ENCODE peak calls at places on chromosomes 6 and 20, in six cellular contexts. Y is H1, Q is trophoblast cell, M is IMR-90, K is H9, R is mesenchymal stem cell. E is an unnamed sample.

GRCh38 chr6:52361347-52361944 is 505 bp upstream of the PAQR8 start:
- DNase-seq in M (peak; percentile 4), K (no peak), R (peak; percentile 70), Y (no peak), Q (peak; percentile 14), E (no peak)

GRCh38 chr20:5067877-5068276 is 51.9 kb downstream of the PCNA start:
- DNase-seq in Y (no peak), K (no peak), Q (peak; percentile 96), M (no peak), R (no peak), E (no peak)

GRCh38 chr6:156778615-156779205 is 1.5 kb downstream of the ARID1B start:
- DNase-seq in Q (peak; percentile 52), K (peak; percentile 54), Y (no peak), M (no peak), R (peak; percentile 46), E (peak; percentile 41)

GRCh38 chr6:110270166-110270565 is 88.0 kb downstream of the METTL24 start:
- DNase-seq in Y (peak; percentile 72), K (peak; percentile 55), R (peak; percentile 1), M (peak; percentile 1), Q (no peak), E (peak; percentile 48)

GRCh38 chr20:8209061-8209460 is 77.0 kb downstream of the PLCB1 start:
- DNase-seq in Y (no peak), Q (peak; percentile 16), R (peak; percentile 61), M (no peak), K (no peak), E (no peak)

GRCh38 chr6:106056738-106057390 is 29.3 kb upstream of the PRDM1 start:
- DNase-seq in Y (no peak), Q (no peak), M (no peak), K (no peak), R (no peak), E (no peak)

GRCh38 chr20:38405132-38405531 is 30.0 kb downstream of the SNHG17 start:
- DNase-seq in R (no peak), M (no peak), Q (no peak), Y (no peak), K (no peak), E (no peak)

GRCh38 chr6:16811277-16811979 is 50.2 kb upstream of the ATXN1 start:
- DNase-seq in Y (no peak), K (no peak), R (no peak), M (no peak), Q (no peak), E (no peak)

GRCh38 chr20:58407966-58408557 is 19.0 kb downstream of the VAPB start:
- DNase-seq in Y (no peak), Q (no peak), K (no peak), R (peak; percentile 35), M (no peak), E (no peak)

GRCh38 chr6:92023410-92023940 is 1395.9 kb downstream of the EPHA7 start:
- DNase-seq in Q (no peak), M (no peak), K (no peak), Y (no peak), R (no peak), E (no peak)

GRCh38 chr6:106199998-106200397 is 113.9 kb downstream of the PRDM1 start:
- DNase-seq in R (peak; percentile 62), M (peak; percentile 93), K (no peak), Q (peak; percentile 43), Y (no peak), E (no peak)

GRCh38 chr6:435442-436307 is 44.1 kb downstream of the IRF4 start:
- DNase-seq in Q (no peak), K (no peak), R (no peak), Y (no peak), M (no peak), E (no peak)

GRCh38 chr6:27188885-27189418 is 58.5 kb upstream of the PRSS16 start:
- DNase-seq in Y (no peak), K (peak; percentile 58), R (peak; percentile 85), M (peak; percentile 83), Q (peak; percentile 92), E (peak; percentile 77)

GRCh38 chr6:5096482-5096881 is 11.3 kb downstream of the PPP1R3G start:
- DNase-seq in K (no peak), Q (no peak), Y (no peak), R (no peak), M (no peak), E (no peak)

GRCh38 chr6:144265390-144265789 is 19.7 kb upstream of the UTRN start:
- DNase-seq in Q (peak; percentile 76), K (peak; percentile 66), R (peak; percentile 76), Y (no peak), M (peak; percentile 61), E (peak; percentile 67)

GRCh38 chr6:119339941-119340456 is 9.6 kb downstream of the MAN1A1 start:
- DNase-seq in M (no peak), R (peak; percentile 13), Y (no peak), Q (peak; percentile 75), K (no peak), E (no peak)

GRCh38 chr6:142855877-142856606 is 88.9 kb downstream of the HIVEP2 start:
- DNase-seq in R (no peak), Q (no peak), K (no peak), M (no peak), Y (no peak), E (no peak)

GRCh38 chr20:13336308-13337089 is 115.4 kb downstream of the ISM1 start:
- DNase-seq in R (no peak), M (peak; percentile 13), K (no peak), Y (no peak), Q (peak; percentile 74), E (no peak)

GRCh38 chr6:38584731-38585130 is 55.0 kb downstream of the BTBD9 start:
- DNase-seq in Y (no peak), K (no peak), M (no peak), Q (no peak), R (no peak), E (no peak)

GRCh38 chr6:34115396-34116314 is 30.2 kb downstream of the GRM4 start:
- DNase-seq in K (peak; percentile 60), Q (peak; percentile 50), Y (no peak), M (peak; percentile 10), R (peak; percentile 24), E (peak; percentile 80)

GRCh38 chr6:34316442-34317171 is 67.8 kb upstream of the SMIM29 start:
- DNase-seq in K (no peak), M (no peak), Y (no peak), R (no peak), Q (no peak), E (no peak)

GRCh38 chr6:170347091-170347490 is 40.5 kb downstream of the FAM120B start:
- DNase-seq in R (no peak), Q (no peak), K (no peak), M (peak; percentile 51), Y (no peak), E (no peak)

GRCh38 chr6:170344631-170345576 is 38.3 kb downstream of the FAM120B start:
- DNase-seq in R (peak; percentile 76), K (no peak), Y (peak; percentile 17), M (peak; percentile 61), Q (peak; percentile 56), E (no peak)

GRCh38 chr6:170346649-170347048 is 40.1 kb downstream of the FAM120B start:
- DNase-seq in Q (no peak), Y (no peak), R (no peak), M (no peak), K (no peak), E (no peak)

GRCh38 chr6:170347975-170348374 is 41.4 kb downstream of the FAM120B start:
- DNase-seq in R (no peak), M (no peak), Y (no peak), Q (no peak), K (no peak), E (no peak)

GRCh38 chr6:170345662-170346061 is 39.1 kb downstream of the FAM120B start:
- DNase-seq in Q (no peak), Y (no peak), K (no peak), R (peak; percentile 9), M (peak; percentile 2), E (no peak)
- H4K91ac ChIP-seq in Q (no peak overlapping the region), Y (no peak overlapping the region), K (no peak overlapping the region), R (no peak overlapping the region), M (no peak overlapping the region), E (no peak overlapping the region)

DNA sequence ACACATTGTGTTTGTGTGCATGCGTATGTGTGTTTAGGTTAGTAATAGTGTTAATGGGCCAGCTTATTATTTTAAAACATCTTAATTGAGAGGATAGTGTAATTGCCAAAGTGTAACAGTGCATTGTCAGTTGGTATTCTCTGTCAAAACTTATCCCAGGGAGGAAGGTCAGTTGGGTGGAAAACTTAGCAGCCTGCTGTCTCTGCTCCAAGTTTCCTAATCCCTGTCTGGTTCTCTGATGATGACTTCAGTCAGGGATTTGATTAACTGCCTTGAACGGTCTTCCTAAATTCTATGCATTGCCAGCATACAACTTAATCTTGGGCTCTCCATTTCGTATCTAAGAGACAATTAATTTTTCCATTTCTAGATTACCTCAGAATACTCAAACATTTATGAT is 51.1 kb downstream of the L3MBTL3 start:
- DNase-seq in K (no peak), Y (no peak), R (no peak), M (no peak), Q (no peak), E (no peak)
- H4K91ac ChIP-seq in K (no peak overlapping the region), Y (no peak overlapping the region), R (no peak overlapping the region), M (no peak overlapping the region), Q (no peak overlapping the region), E (no peak overlapping the region)

GRCh38 chr6:90004511-90004910 is 110.2 kb downstream of the GJA10 start:
- DNase-seq in R (no peak), Y (no peak), Q (no peak), K (no peak), M (no peak), E (no peak)
- H4K91ac ChIP-seq in R (no peak overlapping the region), Y (no peak overlapping the region), Q (no peak overlapping the region), K (no peak overlapping the region), M (no peak overlapping the region), E (no peak overlapping the region)

GRCh38 chr20:10578607-10579006 is 95.2 kb downstream of the JAG1 start:
- DNase-seq in Y (no peak), K (no peak), Q (no peak), M (peak; percentile 92), R (peak; percentile 73), E (no peak)
- H4K91ac ChIP-seq in Y (no peak overlapping the region), K (no peak overlapping the region), Q (no peak overlapping the region), M (no peak overlapping the region), R (no peak overlapping the region), E (no peak overlapping the region)

GRCh38 chr20:9508240-9508661 is 6.1 kb upstream of the LAMP5 start:
- DNase-seq in R (no peak), Y (no peak), Q (no peak), K (no peak), M (no peak), E (no peak)
- H4K91ac ChIP-seq in R (no peak overlapping the region), Y (no peak overlapping the region), Q (no peak overlapping the region), K (no peak overlapping the region), M (no peak overlapping the region), E (no peak overlapping the region)

DNA sequence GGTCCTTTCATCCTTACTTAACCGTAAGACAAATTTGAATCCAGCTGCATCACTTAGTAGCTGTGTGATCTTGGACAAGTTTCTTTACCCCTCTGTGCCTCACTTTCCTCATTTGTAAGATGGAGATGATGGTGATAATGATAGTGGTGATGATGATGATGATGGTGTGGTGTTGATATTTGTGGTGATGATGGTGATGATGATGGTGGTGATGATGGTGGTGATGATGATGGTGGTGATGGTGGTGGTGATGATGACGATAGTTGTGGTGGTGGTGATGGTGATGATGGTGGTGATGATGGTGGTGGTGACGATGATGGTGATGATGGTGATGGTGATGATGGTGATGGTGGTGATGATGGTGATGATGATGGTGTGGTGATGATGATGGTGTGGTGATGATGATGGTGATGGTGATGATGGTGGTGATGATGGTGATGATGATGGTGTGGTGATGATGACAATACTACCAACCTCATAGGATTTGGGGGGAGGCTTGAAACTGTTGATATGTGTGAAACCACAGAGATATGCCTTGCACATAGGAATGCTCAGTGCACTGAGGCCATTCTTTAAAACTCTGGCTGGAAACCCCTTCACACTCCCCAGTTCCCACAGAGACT is 233.2 kb downstream of the LY86 start:
- DNase-seq in M (no peak), Y (no peak), K (no peak), R (no peak), Q (no peak), E (no peak)
- H4K91ac ChIP-seq in M (no peak overlapping the region), Y (no peak overlapping the region), K (no peak overlapping the region), R (no peak overlapping the region), Q (no peak overlapping the region), E (no peak overlapping the region)

E was measured in neuronal stem cell.